ENCODE peak calls at places on chromosomes 1 and 21, in nine cellular contexts. I is endothelial cell of umbilical vein, B is AG10803, R is pancreas, E is AG04450, K is endodermal cell, N is fibroblast of the aortic adventitia, A is Peyer's patch, P is NB4. L is an unnamed sample.

GRCh38 chr1:15617874-15618684 is 821 bp downstream of the DDI2 start:
- DNase-seq in N (no peak), R (no peak), K (peak; percentile 67), B (no peak), A (peak; percentile 59), P (peak; percentile 67), E (no peak), I (peak; percentile 45), L (peak; percentile 16)

GRCh38 chr1:205983925-205984725 is 19.1 kb downstream of the RAB7B start:
- DNase-seq in B (peak; percentile 51), A (peak; percentile 80), N (peak; percentile 70), P (peak; percentile 72), R (peak; percentile 72), K (peak; percentile 91), E (peak; percentile 16), I (peak; percentile 57), L (peak; percentile 55)

GRCh38 chr1:942864-943533 is 16.1 kb downstream of the NOC2L start:
- DNase-seq in I (no peak), P (no peak), A (no peak), N (peak; percentile 58), R (no peak), E (no peak), K (no peak), B (no peak), L (peak; percentile 79)

GRCh38 chr1:8370046-8370881 is 52.4 kb downstream of the SLC45A1 start:
- DNase-seq in I (no peak), K (peak; percentile 44), A (no peak), P (no peak), N (no peak), R (no peak), B (peak; percentile 46), E (no peak), L (peak; percentile 56)

GRCh38 chr1:154019280-154019679 is 28.7 kb downstream of the RPS27 start:
- DNase-seq in A (no peak), R (no peak), N (no peak), B (no peak), P (no peak), K (no peak), E (no peak), I (no peak), L (no peak)

GRCh38 chr1:8825985-8826481 is 8.6 kb upstream of the RERE start:
- DNase-seq in K (peak; percentile 68), A (peak; percentile 44), P (no peak), B (peak; percentile 93), E (no peak), R (no peak), I (peak; percentile 12), N (peak; percentile 62), L (peak; percentile 78)

GRCh38 chr21:40732243-40732642 is 114.7 kb downstream of the DSCAM start:
- DNase-seq in P (no peak), A (no peak), K (no peak), E (no peak), N (no peak), I (no peak), B (peak; percentile 57), R (no peak), L (peak; percentile 20)

GRCh38 chr1:29969576-29969975 is 733.3 kb downstream of the PTPRU start:
- DNase-seq in B (no peak), A (no peak), R (no peak), N (no peak), K (no peak), E (no peak), I (no peak), P (no peak), L (no peak)

GRCh38 chr1:18644013-18644399 is 13.4 kb downstream of the PAX7 start:
- DNase-seq in N (no peak), P (no peak), I (no peak), A (no peak), R (no peak), E (no peak), B (no peak), K (no peak), L (no peak)

GRCh38 chr1:46718340-46718726 is 581 bp downstream of the EFCAB14 start:
- DNase-seq in K (no peak), N (no peak), R (no peak), I (no peak), B (no peak), E (no peak), P (no peak), A (no peak), L (no peak)

GRCh38 chr1:46718727-46719622 is at the start of gene EFCAB14:
- DNase-seq in E (peak; percentile 59), A (peak; percentile 99), I (peak; percentile 94), P (peak; percentile 95), B (peak; percentile 86), N (peak; percentile 84), K (peak; percentile 99), R (peak; percentile 98), L (peak; percentile 93)

GRCh38 chr1:46721204-46721603 is 2.3 kb upstream of the EFCAB14 start:
- DNase-seq in N (no peak), A (no peak), I (no peak), B (no peak), R (no peak), P (no peak), K (no peak), E (no peak), L (no peak)

GRCh38 chr1:46717654-46718053 is 1.3 kb downstream of the EFCAB14 start:
- DNase-seq in I (no peak), N (no peak), A (no peak), P (no peak), K (no peak), E (no peak), R (no peak), B (no peak), L (no peak)

GRCh38 chr1:46719689-46720088 is 775 bp upstream of the EFCAB14 start:
- DNase-seq in B (no peak), K (no peak), R (no peak), A (peak; percentile 62), N (no peak), P (no peak), I (peak; percentile 40), E (no peak), L (no peak)
- H3K4me3 ChIP-seq in B (peak overlapping the region; percentile 66), K (peak overlapping the region; percentile 94), R (peak overlapping the region; percentile 86), A (no peak overlapping the region), N (no peak overlapping the region), P (peak overlapping the region; percentile 62), I (no peak overlapping the region), E (no peak overlapping the region), L (no peak overlapping the region)

GRCh38 chr1:85245456-85245855 is 14.0 kb downstream of the C1orf52 start:
- DNase-seq in E (no peak), B (peak; percentile 55), N (peak; percentile 20), R (no peak), A (no peak), P (no peak), I (no peak), K (no peak), L (no peak)

GRCh38 chr1:85240659-85241058 is 18.8 kb downstream of the C1orf52 start:
- DNase-seq in K (no peak), A (no peak), I (peak; percentile 39), R (no peak), P (no peak), N (peak; percentile 67), E (no peak), B (peak; percentile 24), L (no peak)

GRCh38 chr1:85243336-85243735 is 16.1 kb downstream of the C1orf52 start:
- DNase-seq in P (no peak), E (no peak), B (no peak), I (no peak), N (no peak), R (no peak), A (no peak), K (no peak), L (no peak)

GRCh38 chr1:85245891-85246290 is 13.6 kb downstream of the C1orf52 start:
- DNase-seq in R (no peak), I (no peak), K (no peak), P (no peak), N (no peak), A (no peak), E (no peak), B (no peak), L (no peak)

DNA sequence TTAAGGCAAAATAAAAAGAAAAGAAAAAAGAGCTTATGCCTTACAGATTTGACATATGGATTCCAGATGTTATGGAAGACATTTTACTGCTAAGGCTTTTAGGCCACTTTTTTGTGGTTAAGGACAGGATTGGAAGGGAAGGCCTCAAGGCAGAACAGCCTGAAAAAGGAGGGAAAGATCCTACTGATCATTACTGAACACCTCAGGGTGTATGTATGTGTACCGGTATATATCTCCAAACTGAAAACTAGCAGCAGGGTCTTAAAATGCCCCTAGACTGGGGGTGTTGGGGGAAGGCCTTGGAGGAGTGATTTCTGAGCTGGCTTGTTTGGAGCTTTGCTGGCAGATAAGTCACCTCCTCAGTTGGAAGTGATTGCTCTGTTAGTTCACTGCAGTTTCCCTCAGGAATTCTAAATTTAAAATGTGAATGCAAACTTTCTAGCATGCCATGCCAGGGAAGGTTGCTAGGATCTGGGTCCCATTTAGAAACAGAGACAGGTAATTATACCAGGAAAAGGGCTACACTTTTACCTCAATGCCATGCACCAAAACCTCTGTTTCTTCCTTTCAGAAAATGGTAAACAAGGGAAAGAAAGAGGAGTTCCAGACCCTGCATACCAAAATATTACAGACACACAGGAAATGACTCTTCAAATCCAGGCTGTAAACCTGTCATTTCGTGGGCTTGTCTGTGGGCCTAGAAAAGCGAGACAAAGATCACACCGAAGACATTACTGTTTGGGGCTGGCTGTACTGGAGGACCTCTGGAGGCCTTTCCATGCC is 15.0 kb downstream of the C1orf52 start:
- DNase-seq in E (no peak), R (no peak), K (no peak), P (peak; percentile 53), I (no peak), A (no peak), N (peak; percentile 31), B (peak; percentile 88), L (no peak)
- TF ChIP-seq CTCF in E (no peak), R (no peak), K (no peak), P (no peak), I (no peak), A (no peak), N (no peak), B (peak; percentile 29), L (no peak)

GRCh38 chr1:94863297-94863911 is 43.2 kb downstream of the SLC44A3 start:
- DNase-seq in N (peak; percentile 93), R (peak; percentile 21), A (no peak), B (peak; percentile 87), E (no peak), I (peak; percentile 94), K (no peak), P (no peak), L (peak; percentile 78)
- H3K4me3 ChIP-seq in N (no peak overlapping the region), R (no peak overlapping the region), A (no peak overlapping the region), B (peak overlapping the region; percentile 14), E (no peak overlapping the region), I (no peak overlapping the region), K (no peak overlapping the region), P (no peak overlapping the region), L (no peak overlapping the region)

GRCh38 chr1:47764461-47765046 is 232.6 kb downstream of the TRABD2B start:
- DNase-seq in P (no peak), R (no peak), I (no peak), B (no peak), A (no peak), K (no peak), N (no peak), E (no peak), L (no peak)
- TF ChIP-seq CTCF in P (no peak), R (no peak), I (no peak), B (no peak), A (no peak), K (no peak), N (no peak), E (no peak), L (no peak)

L was measured in astrocyte of the spinal cord.